ENCODE peak calls at places on chromosomes 12 and 14, in eight cellular contexts. G, R, X, V, L, O, E and I are unnamed samples. For H3K4me1, the result is how much of the 10 kb centered on the place peaks cover.

GRCh38 chr12:69688021-69688420 is 11.1 kb downstream of the BEST3 start:
- DNase-seq in V (peak), X (no peak), O (no peak), E (peak), R (no peak), G (no peak), L (no peak), I (no peak)

GRCh38 chr12:82182601-82183000 is 175.6 kb downstream of the CCDC59 start:
- DNase-seq in R (no peak), X (no peak), E (no peak), O (no peak), V (peak), L (no peak), G (no peak), I (no peak)

GRCh38 chr12:67927231-67927630 is 62.0 kb upstream of the IFNG-AS1 start:
- DNase-seq in G (no peak), O (no peak), R (no peak), V (no peak), L (no peak), X (no peak), E (no peak), I (no peak)

GRCh38 chr14:89053303-89053702 is 228.9 kb downstream of the TTC8 start:
- DNase-seq in X (no peak), G (no peak), L (no peak), O (no peak), V (no peak), E (no peak), R (no peak), I (no peak)

GRCh38 chr14:70856851-70857498 is 47.7 kb upstream of the MAP3K9 start:
- DNase-seq in O (no peak), G (no peak), R (no peak), E (no peak), V (peak), X (peak), L (no peak), I (no peak)

GRCh38 chr14:104009297-104009696 is 67.0 kb upstream of the RD3L start:
- DNase-seq in V (no peak), X (peak), E (no peak), O (no peak), G (no peak), L (no peak), R (no peak), I (no peak)

GRCh38 chr14:23727566-23728335 is 91.6 kb downstream of the DHRS2 start:
- DNase-seq in V (peak), G (peak), L (no peak), X (peak), O (peak), E (peak), R (peak), I (no peak)

GRCh38 chr14:61720302-61720677 is 25.0 kb downstream of the HIF1A start:
- DNase-seq in G (no peak), E (no peak), L (no peak), V (no peak), X (peak), R (no peak), O (no peak), I (no peak)

GRCh38 chr14:32259368-32260013 is 56.4 kb upstream of the RNU6-8 start:
- DNase-seq in G (no peak), L (no peak), V (peak), X (peak), O (peak), R (peak), E (peak), I (no peak)

GRCh38 chr12:69240625-69240984 is 1.2 kb downstream of the CPSF6 start:
- DNase-seq in V (no peak), G (peak), X (peak), R (peak), O (no peak), E (no peak), L (no peak), I (no peak)

GRCh38 chr12:82998509-82998908 is 311.8 kb downstream of the TMTC2 start:
- DNase-seq in X (no peak), L (no peak), R (no peak), G (no peak), O (no peak), E (no peak), V (no peak), I (no peak)

GRCh38 chr14:104227806-104228205 is 89.4 kb downstream of the KIF26A start:
- DNase-seq in O (no peak), R (no peak), V (no peak), G (no peak), E (no peak), L (no peak), X (no peak), I (no peak)

GRCh38 chr12:6288235-6288634 is 22.2 kb upstream of the PLEKHG6 start:
- DNase-seq in L (no peak), O (no peak), G (no peak), V (peak), E (no peak), R (no peak), X (peak), I (no peak)

GRCh38 chr12:94186461-94187237 is 38.3 kb downstream of the PLXNC1 start:
- DNase-seq in O (no peak), X (peak), E (peak), L (peak), R (peak), V (no peak), G (no peak), I (no peak)

GRCh38 chr12:45912774-45913173 is 77.6 kb downstream of the SCAF11 start:
- DNase-seq in G (no peak), E (no peak), O (no peak), L (no peak), V (no peak), X (no peak), R (peak), I (no peak)

GRCh38 chr14:103033744-103034143 is 23.6 kb downstream of the CDC42BPB start:
- DNase-seq in R (no peak), X (no peak), O (no peak), L (no peak), E (no peak), G (no peak), V (no peak), I (no peak)

GRCh38 chr14:83085141-83085540 is 1551.5 kb upstream of the SEL1L start:
- DNase-seq in G (no peak), E (no peak), R (no peak), O (no peak), X (no peak), L (no peak), V (no peak), I (no peak)

GRCh38 chr12:14384783-14385638 is 19.5 kb downstream of the ATF7IP start:
- DNase-seq in O (peak), R (peak), E (peak), V (peak), L (peak), G (peak), X (peak), I (no peak)

GRCh38 chr12:32470936-32471335 is 71.6 kb downstream of the FGD4 start:
- DNase-seq in V (no peak), E (no peak), O (no peak), L (no peak), X (no peak), G (no peak), R (no peak), I (no peak)

GRCh38 chr14:55099741-55100140 is 29.3 kb upstream of the LGALS3 start:
- DNase-seq in X (peak), E (no peak), O (no peak), G (no peak), R (no peak), L (no peak), V (no peak), I (no peak)

GRCh38 chr14:55097894-55098560 is 31.0 kb upstream of the LGALS3 start:
- DNase-seq in X (no peak), E (peak), G (no peak), O (no peak), V (no peak), R (no peak), L (no peak), I (peak)

GRCh38 chr14:55102141-55102547 is 26.9 kb upstream of the LGALS3 start:
- DNase-seq in R (peak), O (no peak), V (peak), G (peak), L (peak), E (peak), X (peak), I (peak)

GRCh38 chr14:55101698-55102097 is 27.4 kb upstream of the LGALS3 start:
- DNase-seq in X (no peak), V (no peak), R (no peak), E (no peak), L (no peak), G (no peak), O (no peak), I (no peak)

GRCh38 chr14:55098561-55098898 is 30.5 kb upstream of the LGALS3 start:
- DNase-seq in G (no peak), V (no peak), R (no peak), X (no peak), L (no peak), E (no peak), O (no peak), I (no peak)
- H3K4me1 ChIP-seq in G (under half), V (under half), R (under half), X (under half), L (under half), E (under half), O (under half), I (under half)

GRCh38 chr12:52909796-52910195 is 4.9 kb upstream of the KRT8 start:
- DNase-seq in L (no peak), G (no peak), V (no peak), R (no peak), E (no peak), X (no peak), O (no peak), I (no peak)

GRCh38 chr12:52906049-52906645 is 1.3 kb upstream of the KRT8 start:
- DNase-seq in O (no peak), E (no peak), R (no peak), L (no peak), X (no peak), V (peak), G (no peak), I (no peak)

GRCh38 chr12:52909256-52909655 is 4.4 kb upstream of the KRT8 start:
- DNase-seq in O (no peak), V (no peak), R (no peak), L (no peak), G (no peak), E (no peak), X (no peak), I (no peak)

GRCh38 chr12:52910248-52910883 is 5.5 kb upstream of the KRT8 start:
- DNase-seq in V (no peak), X (no peak), R (no peak), L (no peak), E (no peak), O (no peak), G (no peak), I (no peak)

DNA sequence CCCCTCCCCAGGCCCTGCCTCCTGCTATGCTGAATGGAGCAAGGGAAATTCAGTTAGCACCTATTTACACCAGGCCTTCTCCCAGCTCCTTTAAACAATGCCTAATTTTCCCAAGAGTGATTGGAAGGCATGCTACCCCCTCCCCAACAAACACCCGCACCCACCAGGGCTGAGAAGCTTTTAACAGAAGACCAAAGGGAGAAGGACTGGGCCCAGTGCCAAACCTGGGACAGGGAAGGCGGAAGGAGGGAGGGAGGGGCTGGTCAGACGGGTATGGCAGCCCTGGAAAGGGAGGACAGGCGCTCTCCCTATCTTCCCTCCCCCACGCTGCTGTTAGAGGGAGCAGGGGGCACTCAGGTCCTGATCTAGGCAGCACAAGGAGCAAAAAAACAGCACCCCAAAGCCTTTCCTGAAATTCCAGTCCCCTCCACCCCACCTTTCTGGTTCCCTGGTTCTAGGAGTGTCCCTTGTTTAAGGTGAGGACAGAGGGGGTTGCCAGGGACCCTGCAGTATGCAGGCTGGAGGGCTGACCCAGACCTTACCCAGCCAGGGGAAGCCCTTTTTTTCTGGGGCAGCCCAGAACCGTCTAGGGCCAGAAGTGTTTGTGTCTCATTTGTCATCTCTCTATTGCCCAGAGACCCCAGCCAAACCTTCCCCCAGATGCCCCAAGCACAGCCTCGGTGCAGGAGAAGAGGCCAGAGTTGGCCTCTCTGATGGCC is 2.4 kb upstream of the KRT8 start:
- DNase-seq in V (no peak), E (peak), X (peak), L (no peak), O (no peak), R (peak), G (no peak), I (peak)
- H3K27ac ChIP-seq in V (peak), E (no peak), X (peak), L (no peak), O (peak), R (no peak), G (no peak), I (peak)

DNA sequence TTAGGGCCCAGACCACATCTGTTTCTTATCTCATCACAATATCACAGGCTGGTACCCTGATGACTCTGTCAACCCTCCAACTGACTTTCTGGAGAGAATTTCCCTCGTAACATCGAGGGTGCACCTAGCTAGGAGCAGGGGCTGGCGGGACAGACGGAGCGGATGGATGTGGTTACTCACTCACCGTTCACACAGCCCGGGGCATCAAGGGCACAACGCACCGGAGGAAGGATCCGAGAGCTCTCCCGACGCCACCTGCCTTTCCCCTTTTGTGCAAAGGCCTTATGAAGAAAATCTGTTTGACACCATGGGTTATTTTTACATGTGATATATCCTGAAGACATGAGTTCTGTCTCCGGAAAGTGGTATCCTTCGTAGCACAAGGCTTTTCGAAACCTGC is 31.4 kb downstream of the SLC15A4 start:
- DNase-seq in V (no peak), O (no peak), E (no peak), R (peak), G (no peak), X (no peak), L (no peak), I (no peak)
- H3K4me1 ChIP-seq in V (under half), O (under half), E (under half), R (under half), G (under half), X (under half), L (under half), I (under half)

DNA sequence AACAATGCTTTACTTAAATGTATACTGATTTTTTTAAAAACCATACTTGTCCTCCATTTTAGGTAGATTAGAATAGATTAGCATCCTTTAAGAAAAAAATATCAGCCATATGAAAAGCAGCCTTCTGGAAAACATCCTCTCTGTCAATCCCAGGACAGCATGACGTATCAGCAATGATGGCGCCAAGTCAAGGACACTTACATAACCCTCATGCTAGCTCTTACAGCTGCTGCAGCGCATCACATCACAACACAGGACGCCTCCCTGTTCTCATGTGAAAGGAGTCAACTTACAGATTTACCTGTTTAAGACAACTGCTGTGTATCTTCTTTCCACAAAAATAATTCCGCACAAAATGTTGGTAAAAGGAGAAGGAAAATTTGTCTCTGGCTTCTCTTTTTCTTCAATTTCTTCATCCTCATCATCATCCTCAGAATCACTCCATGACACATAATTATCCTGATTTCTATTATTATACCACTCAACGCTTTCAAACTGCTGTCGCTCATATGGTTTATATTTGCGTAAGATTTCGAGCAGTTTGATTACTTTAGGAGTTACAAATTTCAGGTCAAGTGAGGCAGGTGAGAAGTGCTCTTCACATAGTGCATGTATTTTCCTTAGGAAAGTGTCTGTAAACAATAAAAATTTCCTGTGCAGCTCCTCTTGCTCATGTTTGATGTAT is 33.3 kb downstream of the DICER1 start:
- DNase-seq in E (peak), V (no peak), L (no peak), G (no peak), X (no peak), R (no peak), O (no peak), I (no peak)
- H3K27ac ChIP-seq in E (no peak), V (no peak), L (no peak), G (no peak), X (no peak), R (no peak), O (no peak), I (no peak)

GRCh38 chr14:68951051-68951797 is 27.9 kb downstream of the ACTN1 start:
- DNase-seq in L (peak), G (no peak), X (peak), E (peak), O (peak), R (peak), V (peak), I (no peak)
- H3K4me1 ChIP-seq in L (under half), G (under half), X (half or more), E (under half), O (half or more), R (half or more), V (half or more), I (under half)